ENCODE peak calls at places on chromosomes 12 and 14, in four cellular contexts. G, T, M and S are unnamed samples.

GRCh38 chr14:71988954-71989353 is 56.7 kb downstream of the RGS6 start:
- DNase-seq in T (no peak), M (no peak), G (no peak), S (no peak)

GRCh38 chr12:65419284-65420072 is 141.0 kb downstream of the MSRB3 start:
- DNase-seq in G (no peak), M (no peak), T (no peak), S (no peak)

GRCh38 chr14:29419736-29420135 is 507.9 kb downstream of the PRKD1 start:
- DNase-seq in T (no peak), G (no peak), M (no peak), S (no peak)

GRCh38 chr14:69573841-69574265 is 818 bp downstream of the CCDC177 start:
- DNase-seq in T (no peak), G (no peak), M (no peak), S (no peak)

GRCh38 chr12:124752437-124753229 is 111.0 kb downstream of the SCARB1 start:
- DNase-seq in M (no peak), T (no peak), G (no peak), S (no peak)

GRCh38 chr14:58533417-58533816 is 104.3 kb upstream of the DACT1 start:
- DNase-seq in T (no peak), G (no peak), M (no peak), S (no peak)

GRCh38 chr12:108747563-108747962 is 16.2 kb upstream of the CORO1C start:
- DNase-seq in T (no peak), M (no peak), G (no peak), S (no peak)

GRCh38 chr12:28059678-28060077 is 87.1 kb upstream of the PTHLH start:
- DNase-seq in M (no peak), G (no peak), T (no peak), S (no peak)

GRCh38 chr14:100076630-100077029 is 11.4 kb downstream of the EVL start:
- DNase-seq in T (peak), G (no peak), M (peak), S (no peak)

GRCh38 chr12:100077367-100077766 is 65.3 kb downstream of the BLTP3B start:
- DNase-seq in M (no peak), T (peak), G (no peak), S (no peak)

GRCh38 chr14:85252011-85252410 is 277.9 kb upstream of the FLRT2 start:
- DNase-seq in T (peak), G (no peak), M (peak), S (no peak)

GRCh38 chr12:851343-851742 is 98.2 kb downstream of the RAD52 start:
- DNase-seq in T (peak), M (no peak), G (no peak), S (no peak)

GRCh38 chr14:52313903-52314481 is at the start of gene PTGER2:
- DNase-seq in G (no peak), T (peak), M (no peak), S (peak)